ENCODE peak calls at places on chromosome 10, in nine cellular contexts. One of them, this sample, is unnamed.

GRCh38 chr10:688621-689426 is 644 bp downstream of the DIP2C start:
- DNase-seq in foreskin fibroblast: peak
- DNase-seq in WTC11: peak
- DNase-seq in neural progenitor cell: peak
- DNase-seq in transverse colon: peak
- DNase-seq in colonic mucosa: peak
- DNase-seq in hepatocyte: peak
- DNase-seq in AG09319: no peak
- DNase-seq in tibial nerve: no peak
- DNase-seq in this sample: no peak

GRCh38 chr10:35626971-35627507 is 15.1 kb downstream of the FZD8 start:
- DNase-seq in foreskin fibroblast: no peak
- DNase-seq in WTC11: no peak
- DNase-seq in neural progenitor cell: no peak
- DNase-seq in transverse colon: no peak
- DNase-seq in colonic mucosa: no peak
- DNase-seq in hepatocyte: no peak
- DNase-seq in AG09319: no peak
- DNase-seq in tibial nerve: no peak
- DNase-seq in this sample: no peak

GRCh38 chr10:110868981-110869380 is 2.7 kb upstream of the PDCD4 start:
- DNase-seq in foreskin fibroblast: no peak
- DNase-seq in WTC11: no peak
- DNase-seq in neural progenitor cell: no peak
- DNase-seq in transverse colon: no peak
- DNase-seq in colonic mucosa: no peak
- DNase-seq in hepatocyte: no peak
- DNase-seq in AG09319: no peak
- DNase-seq in tibial nerve: no peak
- DNase-seq in this sample: no peak

GRCh38 chr10:29037348-29038113 is 251.3 kb upstream of the LYZL1 start:
- DNase-seq in foreskin fibroblast: no peak
- DNase-seq in WTC11: no peak
- DNase-seq in neural progenitor cell: no peak
- DNase-seq in transverse colon: no peak
- DNase-seq in colonic mucosa: no peak
- DNase-seq in hepatocyte: no peak
- DNase-seq in AG09319: no peak
- DNase-seq in tibial nerve: no peak
- DNase-seq in this sample: no peak

GRCh38 chr10:69512901-69513300 is 60.3 kb downstream of the NEUROG3 start:
- DNase-seq in foreskin fibroblast: no peak
- DNase-seq in WTC11: no peak
- DNase-seq in neural progenitor cell: no peak
- DNase-seq in transverse colon: no peak
- DNase-seq in colonic mucosa: no peak
- DNase-seq in hepatocyte: no peak
- DNase-seq in AG09319: no peak
- DNase-seq in tibial nerve: no peak
- DNase-seq in this sample: no peak

GRCh38 chr10:14244147-14244546 is 86.6 kb downstream of the FRMD4A start:
- DNase-seq in foreskin fibroblast: no peak
- DNase-seq in WTC11: peak
- DNase-seq in neural progenitor cell: peak
- DNase-seq in transverse colon: no peak
- DNase-seq in colonic mucosa: no peak
- DNase-seq in hepatocyte: no peak
- DNase-seq in AG09319: no peak
- DNase-seq in tibial nerve: no peak
- DNase-seq in this sample: no peak

GRCh38 chr10:132571565-132572544 is 34.3 kb downstream of the INPP5A start:
- DNase-seq in foreskin fibroblast: peak
- DNase-seq in WTC11: peak
- DNase-seq in neural progenitor cell: peak
- DNase-seq in transverse colon: peak
- DNase-seq in colonic mucosa: peak
- DNase-seq in hepatocyte: peak
- DNase-seq in AG09319: no peak
- DNase-seq in tibial nerve: no peak
- DNase-seq in this sample: no peak

GRCh38 chr10:23363788-23364135 is 19.2 kb upstream of the C10orf67 start:
- DNase-seq in foreskin fibroblast: no peak
- DNase-seq in WTC11: no peak
- DNase-seq in neural progenitor cell: no peak
- DNase-seq in transverse colon: no peak
- DNase-seq in colonic mucosa: no peak
- DNase-seq in hepatocyte: no peak
- DNase-seq in AG09319: no peak
- DNase-seq in tibial nerve: no peak
- DNase-seq in this sample: no peak

GRCh38 chr10:121540773-121541395 is 57.4 kb downstream of the FGFR2 start:
- DNase-seq in foreskin fibroblast: no peak
- DNase-seq in WTC11: no peak
- DNase-seq in neural progenitor cell: no peak
- DNase-seq in transverse colon: no peak
- DNase-seq in colonic mucosa: no peak
- DNase-seq in hepatocyte: no peak
- DNase-seq in AG09319: no peak
- DNase-seq in tibial nerve: no peak
- DNase-seq in this sample: no peak

GRCh38 chr10:11162828-11163599 is 145.3 kb downstream of the CELF2 start:
- DNase-seq in foreskin fibroblast: no peak
- DNase-seq in WTC11: no peak
- DNase-seq in neural progenitor cell: no peak
- DNase-seq in transverse colon: peak
- DNase-seq in colonic mucosa: peak
- DNase-seq in hepatocyte: no peak
- DNase-seq in AG09319: no peak
- DNase-seq in tibial nerve: peak
- DNase-seq in this sample: no peak

GRCh38 chr10:32015386-32015785 is 40.8 kb downstream of the KIF5B start:
- DNase-seq in foreskin fibroblast: no peak
- DNase-seq in WTC11: no peak
- DNase-seq in neural progenitor cell: no peak
- DNase-seq in transverse colon: no peak
- DNase-seq in colonic mucosa: no peak
- DNase-seq in hepatocyte: no peak
- DNase-seq in AG09319: no peak
- DNase-seq in tibial nerve: no peak
- DNase-seq in this sample: no peak

GRCh38 chr10:32017044-32017443 is 39.2 kb downstream of the KIF5B start:
- DNase-seq in foreskin fibroblast: no peak
- DNase-seq in WTC11: no peak
- DNase-seq in neural progenitor cell: no peak
- DNase-seq in transverse colon: no peak
- DNase-seq in colonic mucosa: no peak
- DNase-seq in hepatocyte: no peak
- DNase-seq in AG09319: no peak
- DNase-seq in tibial nerve: no peak
- DNase-seq in this sample: no peak
- TF ChIP-seq CTCF in foreskin fibroblast: no peak
- TF ChIP-seq CTCF in WTC11: no peak
- TF ChIP-seq CTCF in neural progenitor cell: no peak
- TF ChIP-seq CTCF in transverse colon: no peak
- TF ChIP-seq CTCF in colonic mucosa: no peak
- TF ChIP-seq CTCF in hepatocyte: peak
- TF ChIP-seq CTCF in AG09319: no peak
- TF ChIP-seq CTCF in tibial nerve: no peak
- TF ChIP-seq CTCF in this sample: no peak

GRCh38 chr10:101566333-101567164 is 21.5 kb downstream of the POLL start:
- DNase-seq in foreskin fibroblast: peak
- DNase-seq in WTC11: peak
- DNase-seq in neural progenitor cell: peak
- DNase-seq in transverse colon: no peak
- DNase-seq in colonic mucosa: no peak
- DNase-seq in hepatocyte: no peak
- DNase-seq in AG09319: no peak
- DNase-seq in tibial nerve: no peak
- DNase-seq in this sample: no peak
- TF ChIP-seq CTCF in foreskin fibroblast: no peak
- TF ChIP-seq CTCF in WTC11: no peak
- TF ChIP-seq CTCF in neural progenitor cell: no peak
- TF ChIP-seq CTCF in transverse colon: no peak
- TF ChIP-seq CTCF in colonic mucosa: no peak
- TF ChIP-seq CTCF in hepatocyte: no peak
- TF ChIP-seq CTCF in AG09319: no peak
- TF ChIP-seq CTCF in tibial nerve: no peak
- TF ChIP-seq CTCF in this sample: no peak

GRCh38 chr10:77430530-77430929 is 207.1 kb downstream of the KCNMA1 start:
- DNase-seq in foreskin fibroblast: no peak
- DNase-seq in WTC11: no peak
- DNase-seq in neural progenitor cell: no peak
- DNase-seq in transverse colon: no peak
- DNase-seq in colonic mucosa: no peak
- DNase-seq in hepatocyte: no peak
- DNase-seq in AG09319: no peak
- DNase-seq in tibial nerve: no peak
- DNase-seq in this sample: no peak
- TF ChIP-seq CTCF in foreskin fibroblast: no peak
- TF ChIP-seq CTCF in WTC11: no peak
- TF ChIP-seq CTCF in neural progenitor cell: peak
- TF ChIP-seq CTCF in transverse colon: no peak
- TF ChIP-seq CTCF in colonic mucosa: no peak
- TF ChIP-seq CTCF in hepatocyte: no peak
- TF ChIP-seq CTCF in AG09319: no peak
- TF ChIP-seq CTCF in tibial nerve: no peak
- TF ChIP-seq CTCF in this sample: no peak

GRCh38 chr10:124626759-124627380 is 117.3 kb downstream of the FAM53B start:
- DNase-seq in foreskin fibroblast: no peak
- DNase-seq in WTC11: peak
- DNase-seq in neural progenitor cell: no peak
- DNase-seq in transverse colon: peak
- DNase-seq in colonic mucosa: peak
- DNase-seq in hepatocyte: no peak
- DNase-seq in AG09319: no peak
- DNase-seq in tibial nerve: no peak
- DNase-seq in this sample: no peak
- TF ChIP-seq CTCF in foreskin fibroblast: no peak
- TF ChIP-seq CTCF in WTC11: no peak
- TF ChIP-seq CTCF in neural progenitor cell: no peak
- TF ChIP-seq CTCF in transverse colon: no peak
- TF ChIP-seq CTCF in colonic mucosa: no peak
- TF ChIP-seq CTCF in hepatocyte: no peak
- TF ChIP-seq CTCF in AG09319: no peak
- TF ChIP-seq CTCF in tibial nerve: no peak
- TF ChIP-seq CTCF in this sample: no peak

DNA sequence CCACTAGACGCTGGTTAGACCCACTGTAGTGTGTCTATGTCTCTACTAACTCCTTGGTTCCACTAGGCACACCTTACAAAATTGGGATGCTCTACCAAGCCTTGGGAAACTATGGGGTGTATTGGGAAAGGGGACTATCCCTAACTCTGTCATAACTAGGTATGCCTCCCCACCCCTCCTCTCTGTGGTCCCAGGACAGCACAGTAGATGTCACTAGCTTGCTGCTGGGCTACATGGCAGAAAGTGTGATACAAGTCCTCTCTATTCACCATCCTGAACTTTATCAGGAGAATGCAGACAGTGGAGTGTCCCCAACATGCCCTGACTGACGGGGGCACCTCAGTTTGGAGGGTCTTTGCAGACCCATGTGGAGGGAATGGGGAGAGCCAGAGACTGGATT is 30.3 kb upstream of the TMEM273 start:
- DNase-seq in foreskin fibroblast: no peak
- DNase-seq in WTC11: no peak
- DNase-seq in neural progenitor cell: no peak
- DNase-seq in transverse colon: no peak
- DNase-seq in colonic mucosa: no peak
- DNase-seq in hepatocyte: no peak
- DNase-seq in AG09319: no peak
- DNase-seq in tibial nerve: no peak
- DNase-seq in this sample: no peak
- TF ChIP-seq CTCF in foreskin fibroblast: no peak
- TF ChIP-seq CTCF in WTC11: no peak
- TF ChIP-seq CTCF in neural progenitor cell: no peak
- TF ChIP-seq CTCF in transverse colon: no peak
- TF ChIP-seq CTCF in colonic mucosa: no peak
- TF ChIP-seq CTCF in hepatocyte: no peak
- TF ChIP-seq CTCF in AG09319: no peak
- TF ChIP-seq CTCF in tibial nerve: no peak
- TF ChIP-seq CTCF in this sample: no peak

GRCh38 chr10:70512149-70512611 is 33.6 kb downstream of the PALD1 start:
- DNase-seq in foreskin fibroblast: peak
- DNase-seq in WTC11: no peak
- DNase-seq in neural progenitor cell: peak
- DNase-seq in transverse colon: no peak
- DNase-seq in colonic mucosa: no peak
- DNase-seq in hepatocyte: no peak
- DNase-seq in AG09319: no peak
- DNase-seq in tibial nerve: no peak
- DNase-seq in this sample: no peak

GRCh38 chr10:70510904-70511303 is 32.3 kb downstream of the PALD1 start:
- DNase-seq in foreskin fibroblast: no peak
- DNase-seq in WTC11: no peak
- DNase-seq in neural progenitor cell: no peak
- DNase-seq in transverse colon: no peak
- DNase-seq in colonic mucosa: no peak
- DNase-seq in hepatocyte: no peak
- DNase-seq in AG09319: no peak
- DNase-seq in tibial nerve: no peak
- DNase-seq in this sample: no peak

GRCh38 chr10:70515035-70515702 is 36.6 kb downstream of the PALD1 start:
- DNase-seq in foreskin fibroblast: no peak
- DNase-seq in WTC11: no peak
- DNase-seq in neural progenitor cell: no peak
- DNase-seq in transverse colon: no peak
- DNase-seq in colonic mucosa: no peak
- DNase-seq in hepatocyte: no peak
- DNase-seq in AG09319: no peak
- DNase-seq in tibial nerve: no peak
- DNase-seq in this sample: no peak

GRCh38 chr10:70514591-70514990 is 36.0 kb downstream of the PALD1 start:
- DNase-seq in foreskin fibroblast: no peak
- DNase-seq in WTC11: no peak
- DNase-seq in neural progenitor cell: no peak
- DNase-seq in transverse colon: no peak
- DNase-seq in colonic mucosa: no peak
- DNase-seq in hepatocyte: no peak
- DNase-seq in AG09319: no peak
- DNase-seq in tibial nerve: no peak
- DNase-seq in this sample: no peak

GRCh38 chr10:70513848-70514309 is 35.3 kb downstream of the PALD1 start:
- DNase-seq in foreskin fibroblast: no peak
- DNase-seq in WTC11: peak
- DNase-seq in neural progenitor cell: no peak
- DNase-seq in transverse colon: peak
- DNase-seq in colonic mucosa: no peak
- DNase-seq in hepatocyte: no peak
- DNase-seq in AG09319: no peak
- DNase-seq in tibial nerve: no peak
- DNase-seq in this sample: no peak
- TF ChIP-seq CTCF in foreskin fibroblast: no peak
- TF ChIP-seq CTCF in WTC11: no peak
- TF ChIP-seq CTCF in neural progenitor cell: no peak
- TF ChIP-seq CTCF in transverse colon: no peak
- TF ChIP-seq CTCF in colonic mucosa: no peak
- TF ChIP-seq CTCF in hepatocyte: no peak
- TF ChIP-seq CTCF in AG09319: no peak
- TF ChIP-seq CTCF in tibial nerve: no peak
- TF ChIP-seq CTCF in this sample: no peak

This sample was measured in omental fat pad.